ENCODE peak calls at places on chromosomes 16 and 17, in seven cellular contexts. E is CMK; J is tibial artery; I is T-helper 1 cell; G is adrenal gland; U is DMS153; M is effector memory CD8-positive, alpha-beta T cell. B is an unnamed sample.

GRCh38 chr16:4743217-4743897 is 9.0 kb downstream of the DNAAF8 start:
- DNase-seq in G (no peak), M (no peak), U (peak), I (no peak), E (no peak), J (no peak), B (no peak)

GRCh38 chr16:96935-97381 is 18.9 kb downstream of the MPG start:
- DNase-seq in G (peak), E (peak), U (peak), I (peak), M (peak), J (peak), B (peak)

GRCh38 chr17:66676421-66676820 is 158.5 kb upstream of the CACNG5 start:
- DNase-seq in I (no peak), M (no peak), J (no peak), E (no peak), G (no peak), U (peak), B (no peak)

GRCh38 chr16:57624806-57625500 is 3.5 kb upstream of the ADGRG1 start:
- DNase-seq in J (no peak), E (no peak), I (no peak), G (peak), U (no peak), M (no peak), B (no peak)

GRCh38 chr17:55314061-55314783 is 49.5 kb downstream of the HLF start:
- DNase-seq in J (no peak), U (no peak), M (no peak), E (no peak), G (no peak), I (no peak), B (no peak)

GRCh38 chr17:78275355-78275754 is 43.9 kb downstream of the TMEM235 start:
- DNase-seq in I (no peak), J (no peak), E (no peak), U (no peak), G (no peak), M (no peak), B (no peak)

GRCh38 chr17:41885733-41886132 is 20.5 kb upstream of the KLHL11 start:
- DNase-seq in U (no peak), J (no peak), E (no peak), G (no peak), I (no peak), M (no peak), B (no peak)

GRCh38 chr17:45792437-45792836 is 8.3 kb downstream of the CRHR1 start:
- DNase-seq in J (no peak), U (no peak), M (no peak), I (no peak), G (no peak), E (no peak), B (no peak)

GRCh38 chr17:79840204-79840988 is 1.2 kb upstream of the CBX4 start:
- DNase-seq in M (peak), G (peak), U (peak), I (no peak), J (peak), E (no peak), B (no peak)

GRCh38 chr17:9329251-9329921 is 246.2 kb downstream of the STX8 start:
- DNase-seq in M (no peak), G (no peak), I (no peak), J (no peak), U (no peak), E (no peak), B (no peak)

GRCh38 chr17:32840241-32840640 is 36.7 kb downstream of the MYO1D start:
- DNase-seq in I (no peak), U (no peak), E (no peak), M (no peak), J (no peak), G (no peak), B (no peak)

GRCh38 chr16:48596326-48596725 is 13.7 kb downstream of the N4BP1 start:
- DNase-seq in U (no peak), I (no peak), J (no peak), E (no peak), G (no peak), M (peak), B (no peak)

GRCh38 chr17:46191332-46192210 is 1.7 kb downstream of the KANSL1 start:
- DNase-seq in J (no peak), I (no peak), U (no peak), E (no peak), G (no peak), M (no peak), B (no peak)

GRCh38 chr16:14289692-14290340 is 218.7 kb downstream of the MRTFB start:
- DNase-seq in U (no peak), M (no peak), E (peak), J (no peak), G (no peak), I (no peak), B (no peak)

GRCh38 chr17:34254146-34254545 is 939 bp upstream of the CCL2 start:
- DNase-seq in U (no peak), J (peak), M (no peak), I (no peak), E (no peak), G (no peak), B (no peak)

GRCh38 chr17:2947588-2947950 is 115.8 kb downstream of the OR1D5 start:
- DNase-seq in G (no peak), M (no peak), J (no peak), E (no peak), I (no peak), U (no peak), B (no peak)

GRCh38 chr17:79866791-79867190 is 27.6 kb upstream of the CBX4 start:
- DNase-seq in M (no peak), U (no peak), J (no peak), E (no peak), I (no peak), G (no peak), B (no peak)

GRCh38 chr16:65118866-65119265 is 3.0 kb downstream of the CDH11 start:
- DNase-seq in G (no peak), M (no peak), E (no peak), I (no peak), U (no peak), J (no peak), B (no peak)

GRCh38 chr17:7623661-7624060 is 4.0 kb downstream of the SAT2 start:
- DNase-seq in M (no peak), U (no peak), J (no peak), I (no peak), G (no peak), E (no peak), B (no peak)

GRCh38 chr16:30619207-30619606 is 9.0 kb upstream of the ZNF689 start:
- DNase-seq in G (peak), E (no peak), M (no peak), J (no peak), I (no peak), U (no peak), B (no peak)

GRCh38 chr17:8175795-8176196 is 384 bp downstream of the TMEM107 start:
- DNase-seq in E (no peak), I (no peak), J (no peak), M (no peak), U (no peak), G (no peak), B (no peak)

GRCh38 chr16:56851671-56852400 is 13.2 kb upstream of the SLC12A3 start:
- DNase-seq in G (no peak), E (no peak), I (no peak), M (no peak), U (no peak), J (no peak), B (no peak)

GRCh38 chr17:45092932-45093430 is 31.9 kb downstream of the NMT1 start:
- DNase-seq in G (peak), U (no peak), M (no peak), I (no peak), J (peak), E (no peak), B (no peak)

GRCh38 chr16:87954826-87955225 is 3.6 kb downstream of the BANP start:
- DNase-seq in I (no peak), G (peak), U (no peak), M (no peak), E (no peak), J (no peak), B (no peak)

GRCh38 chr16:30953511-30954124 is 3.9 kb upstream of the SETD1A start:
- DNase-seq in E (peak), U (peak), J (no peak), G (peak), I (peak), M (peak), B (peak)

GRCh38 chr17:30170415-30170987 is 53.9 kb downstream of the NSRP1 start:
- DNase-seq in I (no peak), M (no peak), G (no peak), U (peak), J (no peak), E (no peak), B (no peak)

GRCh38 chr16:46686815-46687473 is 2.0 kb downstream of the VPS35 start:
- DNase-seq in J (no peak), E (no peak), M (no peak), U (no peak), G (no peak), I (no peak), B (no peak)

GRCh38 chr16:86609115-86609514 is 30.8 kb downstream of the FOXL1 start:
- DNase-seq in I (no peak), E (no peak), G (no peak), U (no peak), J (no peak), M (no peak), B (no peak)

GRCh38 chr16:188674-189073 is 8.4 kb downstream of the HBQ1 start:
- DNase-seq in E (no peak), G (no peak), M (no peak), U (no peak), I (no peak), J (no peak), B (peak)

GRCh38 chr17:17496189-17497064 is at the start of gene RASD1:
- DNase-seq in J (peak), M (peak), G (peak), E (peak), I (peak), U (no peak), B (peak)

GRCh38 chr17:63550816-63551639 is 751 bp downstream of the DCAF7 start:
- DNase-seq in J (no peak), I (no peak), E (peak), G (peak), M (peak), U (peak), B (no peak)

GRCh38 chr17:19508327-19508867 is 25.3 kb upstream of the SLC47A1 start:
- DNase-seq in G (peak), U (no peak), J (no peak), M (no peak), I (peak), E (no peak), B (peak)

GRCh38 chr17:42180922-42181850 is at the start of gene KCNH4:
- DNase-seq in J (peak), E (peak), I (peak), G (peak), M (peak), U (peak), B (peak)

GRCh38 chr16:51051671-51052070 is 99.4 kb downstream of the SALL1 start:
- DNase-seq in G (no peak), U (no peak), I (no peak), E (no peak), M (no peak), J (no peak), B (no peak)

GRCh38 chr16:50102046-50102756 is 36.4 kb downstream of the HEATR3 start:
- DNase-seq in U (no peak), G (no peak), E (no peak), J (no peak), I (no peak), M (no peak), B (no peak)

GRCh38 chr16:7513429-7513828 is 180.8 kb downstream of the RBFOX1 start:
- DNase-seq in G (no peak), E (peak), I (no peak), J (no peak), U (no peak), M (no peak), B (no peak)

GRCh38 chr16:66905633-66906539 is 12.8 kb downstream of the CDH16 start:
- DNase-seq in J (no peak), E (no peak), I (no peak), G (peak), U (peak), M (no peak), B (peak)